ENCODE peak calls at places on chromosome 21, in seven cellular contexts. One of them, this sample, is unnamed.

GRCh38 chr21:35400233-35400939 is 351.3 kb upstream of the RUNX1 start:
- DNase-seq in cardiac muscle cell: peak
- DNase-seq in EL: peak
- DNase-seq in K562: peak
- DNase-seq in naive thymus-derived CD8-positive, alpha-beta T cell: peak
- DNase-seq in progenitor cell of endocrine pancreas: no peak
- DNase-seq in HCEC 1CT: peak
- DNase-seq in this sample: peak

GRCh38 chr21:35663856-35664606 is 396.3 kb downstream of the SETD4 start:
- DNase-seq in cardiac muscle cell: no peak
- DNase-seq in EL: no peak
- DNase-seq in K562: no peak
- DNase-seq in naive thymus-derived CD8-positive, alpha-beta T cell: no peak
- DNase-seq in progenitor cell of endocrine pancreas: no peak
- DNase-seq in HCEC 1CT: no peak
- DNase-seq in this sample: no peak

GRCh38 chr21:44903054-44903685 is 17.5 kb downstream of the ITGB2 start:
- DNase-seq in cardiac muscle cell: no peak
- DNase-seq in EL: no peak
- DNase-seq in K562: no peak
- DNase-seq in naive thymus-derived CD8-positive, alpha-beta T cell: no peak
- DNase-seq in progenitor cell of endocrine pancreas: no peak
- DNase-seq in HCEC 1CT: no peak
- DNase-seq in this sample: no peak

GRCh38 chr21:26874347-26874746 is 29.1 kb upstream of the ADAMTS1 start:
- DNase-seq in cardiac muscle cell: no peak
- DNase-seq in EL: no peak
- DNase-seq in K562: no peak
- DNase-seq in naive thymus-derived CD8-positive, alpha-beta T cell: no peak
- DNase-seq in progenitor cell of endocrine pancreas: no peak
- DNase-seq in HCEC 1CT: no peak
- DNase-seq in this sample: no peak

GRCh38 chr21:16305686-16306085 is 575.9 kb downstream of the USP25 start:
- DNase-seq in cardiac muscle cell: no peak
- DNase-seq in EL: no peak
- DNase-seq in K562: no peak
- DNase-seq in naive thymus-derived CD8-positive, alpha-beta T cell: no peak
- DNase-seq in progenitor cell of endocrine pancreas: no peak
- DNase-seq in HCEC 1CT: no peak
- DNase-seq in this sample: peak

GRCh38 chr21:14120091-14120734 is 90.5 kb downstream of the LIPI start:
- DNase-seq in cardiac muscle cell: peak
- DNase-seq in EL: peak
- DNase-seq in K562: peak
- DNase-seq in naive thymus-derived CD8-positive, alpha-beta T cell: no peak
- DNase-seq in progenitor cell of endocrine pancreas: no peak
- DNase-seq in HCEC 1CT: peak
- DNase-seq in this sample: peak

GRCh38 chr21:20404915-20405314 is 593.3 kb upstream of the NCAM2 start:
- DNase-seq in cardiac muscle cell: peak
- DNase-seq in EL: no peak
- DNase-seq in K562: no peak
- DNase-seq in naive thymus-derived CD8-positive, alpha-beta T cell: no peak
- DNase-seq in progenitor cell of endocrine pancreas: no peak
- DNase-seq in HCEC 1CT: no peak
- DNase-seq in this sample: no peak

GRCh38 chr21:20507783-20508182 is 490.4 kb upstream of the NCAM2 start:
- DNase-seq in cardiac muscle cell: no peak
- DNase-seq in EL: no peak
- DNase-seq in K562: no peak
- DNase-seq in naive thymus-derived CD8-positive, alpha-beta T cell: no peak
- DNase-seq in progenitor cell of endocrine pancreas: no peak
- DNase-seq in HCEC 1CT: no peak
- DNase-seq in this sample: no peak

GRCh38 chr21:37983336-37984095 is 67.3 kb upstream of the KCNJ6 start:
- DNase-seq in cardiac muscle cell: no peak
- DNase-seq in EL: peak
- DNase-seq in K562: no peak
- DNase-seq in naive thymus-derived CD8-positive, alpha-beta T cell: no peak
- DNase-seq in progenitor cell of endocrine pancreas: no peak
- DNase-seq in HCEC 1CT: no peak
- DNase-seq in this sample: peak

GRCh38 chr21:43287111-43287973 is 118.5 kb downstream of the CRYAA start:
- DNase-seq in cardiac muscle cell: no peak
- DNase-seq in EL: no peak
- DNase-seq in K562: peak
- DNase-seq in naive thymus-derived CD8-positive, alpha-beta T cell: no peak
- DNase-seq in progenitor cell of endocrine pancreas: no peak
- DNase-seq in HCEC 1CT: no peak
- DNase-seq in this sample: no peak

GRCh38 chr21:36437745-36438128 is 42.2 kb downstream of the CLDN14 start:
- DNase-seq in cardiac muscle cell: no peak
- DNase-seq in EL: peak
- DNase-seq in K562: no peak
- DNase-seq in naive thymus-derived CD8-positive, alpha-beta T cell: no peak
- DNase-seq in progenitor cell of endocrine pancreas: no peak
- DNase-seq in HCEC 1CT: peak
- DNase-seq in this sample: peak

GRCh38 chr21:15564907-15565306 is 164.9 kb upstream of the USP25 start:
- DNase-seq in cardiac muscle cell: peak
- DNase-seq in EL: no peak
- DNase-seq in K562: no peak
- DNase-seq in naive thymus-derived CD8-positive, alpha-beta T cell: no peak
- DNase-seq in progenitor cell of endocrine pancreas: no peak
- DNase-seq in HCEC 1CT: no peak
- DNase-seq in this sample: no peak

GRCh38 chr21:42316891-42317290 is 1.7 kb upstream of the TFF3 start:
- DNase-seq in cardiac muscle cell: no peak
- DNase-seq in EL: no peak
- DNase-seq in K562: no peak
- DNase-seq in naive thymus-derived CD8-positive, alpha-beta T cell: no peak
- DNase-seq in progenitor cell of endocrine pancreas: no peak
- DNase-seq in HCEC 1CT: no peak
- DNase-seq in this sample: no peak

GRCh38 chr21:32994305-32994704 is 31.4 kb upstream of the OLIG2 start:
- DNase-seq in cardiac muscle cell: no peak
- DNase-seq in EL: peak
- DNase-seq in K562: peak
- DNase-seq in naive thymus-derived CD8-positive, alpha-beta T cell: no peak
- DNase-seq in progenitor cell of endocrine pancreas: no peak
- DNase-seq in HCEC 1CT: peak
- DNase-seq in this sample: peak

GRCh38 chr21:42621828-42622199 is 31.6 kb upstream of the PDE9A start:
- DNase-seq in cardiac muscle cell: no peak
- DNase-seq in EL: no peak
- DNase-seq in K562: no peak
- DNase-seq in naive thymus-derived CD8-positive, alpha-beta T cell: no peak
- DNase-seq in progenitor cell of endocrine pancreas: no peak
- DNase-seq in HCEC 1CT: no peak
- DNase-seq in this sample: no peak

GRCh38 chr21:32253215-32253641 is 25.6 kb downstream of the MIS18A start:
- DNase-seq in cardiac muscle cell: peak
- DNase-seq in EL: peak
- DNase-seq in K562: no peak
- DNase-seq in naive thymus-derived CD8-positive, alpha-beta T cell: no peak
- DNase-seq in progenitor cell of endocrine pancreas: no peak
- DNase-seq in HCEC 1CT: peak
- DNase-seq in this sample: no peak

GRCh38 chr21:18869105-18869504 is 465.5 kb upstream of the TMPRSS15 start:
- DNase-seq in cardiac muscle cell: no peak
- DNase-seq in EL: no peak
- DNase-seq in K562: no peak
- DNase-seq in naive thymus-derived CD8-positive, alpha-beta T cell: no peak
- DNase-seq in progenitor cell of endocrine pancreas: no peak
- DNase-seq in HCEC 1CT: no peak
- DNase-seq in this sample: no peak

GRCh38 chr21:45998871-45999580 is 17.5 kb downstream of the COL6A1 start:
- DNase-seq in cardiac muscle cell: no peak
- DNase-seq in EL: no peak
- DNase-seq in K562: no peak
- DNase-seq in naive thymus-derived CD8-positive, alpha-beta T cell: no peak
- DNase-seq in progenitor cell of endocrine pancreas: no peak
- DNase-seq in HCEC 1CT: no peak
- DNase-seq in this sample: no peak

GRCh38 chr21:38806153-38806941 is 618 bp downstream of the ETS2 start:
- DNase-seq in cardiac muscle cell: peak
- DNase-seq in EL: peak
- DNase-seq in K562: no peak
- DNase-seq in naive thymus-derived CD8-positive, alpha-beta T cell: peak
- DNase-seq in progenitor cell of endocrine pancreas: peak
- DNase-seq in HCEC 1CT: no peak
- DNase-seq in this sample: no peak

GRCh38 chr21:42845296-42845965 is 33.9 kb downstream of the WDR4 start:
- DNase-seq in cardiac muscle cell: no peak
- DNase-seq in EL: no peak
- DNase-seq in K562: no peak
- DNase-seq in naive thymus-derived CD8-positive, alpha-beta T cell: no peak
- DNase-seq in progenitor cell of endocrine pancreas: no peak
- DNase-seq in HCEC 1CT: no peak
- DNase-seq in this sample: no peak

GRCh38 chr21:42591170-42591869 is 62.1 kb upstream of the PDE9A start:
- DNase-seq in cardiac muscle cell: no peak
- DNase-seq in EL: no peak
- DNase-seq in K562: no peak
- DNase-seq in naive thymus-derived CD8-positive, alpha-beta T cell: no peak
- DNase-seq in progenitor cell of endocrine pancreas: no peak
- DNase-seq in HCEC 1CT: no peak
- DNase-seq in this sample: no peak

GRCh38 chr21:33655591-33656221 is 13.4 kb downstream of the ITSN1 start:
- DNase-seq in cardiac muscle cell: peak
- DNase-seq in EL: peak
- DNase-seq in K562: peak
- DNase-seq in naive thymus-derived CD8-positive, alpha-beta T cell: no peak
- DNase-seq in progenitor cell of endocrine pancreas: no peak
- DNase-seq in HCEC 1CT: peak
- DNase-seq in this sample: peak

GRCh38 chr21:35838350-35838749 is 222.0 kb downstream of the SETD4 start:
- DNase-seq in cardiac muscle cell: peak
- DNase-seq in EL: no peak
- DNase-seq in K562: no peak
- DNase-seq in naive thymus-derived CD8-positive, alpha-beta T cell: no peak
- DNase-seq in progenitor cell of endocrine pancreas: no peak
- DNase-seq in HCEC 1CT: no peak
- DNase-seq in this sample: no peak

GRCh38 chr21:44455524-44456206 is 355 bp downstream of the LRRC3 start:
- DNase-seq in cardiac muscle cell: peak
- DNase-seq in EL: peak
- DNase-seq in K562: no peak
- DNase-seq in naive thymus-derived CD8-positive, alpha-beta T cell: peak
- DNase-seq in progenitor cell of endocrine pancreas: no peak
- DNase-seq in HCEC 1CT: no peak
- DNase-seq in this sample: peak

GRCh38 chr21:15406791-15407190 is 323.0 kb upstream of the USP25 start:
- DNase-seq in cardiac muscle cell: no peak
- DNase-seq in EL: no peak
- DNase-seq in K562: no peak
- DNase-seq in naive thymus-derived CD8-positive, alpha-beta T cell: no peak
- DNase-seq in progenitor cell of endocrine pancreas: no peak
- DNase-seq in HCEC 1CT: no peak
- DNase-seq in this sample: no peak